ENCODE peak calls at places on chromosome 14, in ten cellular contexts. O is globus pallidus; D is NCI-H1105 treated with DMSO at 0.1 percent for 48 hours; N is K562; B is foreskin fibroblast; Y is myocyte; T is pulmonary artery endothelial cell; G is GM12891; U is T-helper 2 cell; J is stimulated activated CD8-positive, alpha-beta memory T cell treated with anti-CD3 and anti-CD28 coated beads, Interleukin-2, amount 100 ng/mL, for 1 hour. A is an unnamed sample.

GRCh38 chr14:33229269-33229924 is 290.7 kb downstream of the NPAS3 start:
- DNase-seq in O (peak), D (peak), N (no peak), B (no peak), Y (peak), T (no peak), G (no peak), U (no peak), J (no peak), A (no peak)

GRCh38 chr14:68407275-68407674 is 385.6 kb downstream of the ZFP36L1 start:
- DNase-seq in O (no peak), D (no peak), N (no peak), B (no peak), Y (no peak), T (no peak), G (no peak), U (no peak), J (no peak), A (no peak)

GRCh38 chr14:105316968-105317498 is 2.5 kb downstream of the PACS2 start:
- DNase-seq in O (no peak), D (no peak), N (no peak), B (no peak), Y (peak), T (no peak), G (no peak), U (no peak), J (no peak), A (no peak)

GRCh38 chr14:26394114-26394855 is 203.5 kb downstream of the NOVA1 start:
- DNase-seq in O (peak), D (peak), N (no peak), B (peak), Y (peak), T (no peak), G (no peak), U (no peak), J (no peak), A (no peak)

GRCh38 chr14:64549805-64550538 is at the start of gene PPP1R36:
- DNase-seq in O (peak), D (peak), N (no peak), B (no peak), Y (peak), T (no peak), G (peak), U (no peak), J (no peak), A (peak)

GRCh38 chr14:83300454-83301064 is 1766.9 kb upstream of the SEL1L start:
- DNase-seq in O (peak), D (peak), N (no peak), B (no peak), Y (peak), T (no peak), G (peak), U (no peak), J (no peak), A (no peak)

GRCh38 chr14:22432348-22432976 is 156.6 kb downstream of the DAD1 start:
- DNase-seq in O (peak), D (peak), N (no peak), B (peak), Y (peak), T (peak), G (no peak), U (no peak), J (no peak), A (no peak)

GRCh38 chr14:69289811-69290520 is 30.0 kb downstream of the GALNT16 start:
- DNase-seq in O (no peak), D (no peak), N (no peak), B (no peak), Y (no peak), T (no peak), G (no peak), U (no peak), J (no peak), A (no peak)

GRCh38 chr14:101369194-101369915 is 191.9 kb upstream of the DIO3 start:
- DNase-seq in O (peak), D (no peak), N (no peak), B (no peak), Y (no peak), T (no peak), G (no peak), U (no peak), J (no peak), A (no peak)

GRCh38 chr14:63276016-63276415 is 42.7 kb downstream of the GPHB5 start:
- DNase-seq in O (no peak), D (no peak), N (no peak), B (no peak), Y (no peak), T (no peak), G (no peak), U (no peak), J (no peak), A (no peak)

GRCh38 chr14:95876769-95877490 is at the start of gene TUNAR:
- DNase-seq in O (no peak), D (peak), N (no peak), B (no peak), Y (no peak), T (no peak), G (peak), U (no peak), J (no peak), A (no peak)

GRCh38 chr14:87894920-87895319 is 98.1 kb downstream of the GALC start:
- DNase-seq in O (no peak), D (no peak), N (no peak), B (no peak), Y (no peak), T (no peak), G (no peak), U (no peak), J (no peak), A (no peak)

GRCh38 chr14:102540310-102541028 is 30.9 kb upstream of the ANKRD9 start:
- DNase-seq in O (no peak), D (peak), N (peak), B (no peak), Y (no peak), T (no peak), G (no peak), U (no peak), J (no peak), A (no peak)

GRCh38 chr14:57865450-57866198 is at the start of gene SLC35F4:
- DNase-seq in O (no peak), D (peak), N (peak), B (no peak), Y (no peak), T (no peak), G (no peak), U (no peak), J (no peak), A (no peak)